ENCODE peak calls at places on chromosomes 5 and 9, in eight cellular contexts. O is body of pancreas, P is neural progenitor cell, E is mammary epithelial cell, I is heart right ventricle, W is SK-N-SH, M is tibial artery, G is PC-9. R is an unnamed sample.

GRCh38 chr5:148309019-148309418 is 3.2 kb upstream of the SPINK7 start:
- DNase-seq in I (no peak), O (no peak), W (no peak), P (no peak), E (no peak), M (no peak), G (no peak), R (no peak)

GRCh38 chr9:108883085-108883484 is 21.0 kb downstream of the ACTL7A start:
- DNase-seq in M (no peak), W (no peak), O (no peak), I (no peak), E (no peak), G (no peak), P (no peak), R (no peak)

GRCh38 chr9:120876842-120877240 is at the start of gene PHF19:
- DNase-seq in G (peak; percentile 44), O (no peak), P (peak; percentile 34), I (peak; percentile 48), W (no peak), E (peak; percentile 35), M (peak; percentile 76), R (no peak)

GRCh38 chr5:123099514-123100151 is 10.6 kb downstream of the PRDM6 start:
- DNase-seq in E (no peak), M (no peak), W (peak; percentile 88), P (peak; percentile 84), O (peak; percentile 59), I (peak; percentile 17), G (no peak), R (peak; percentile 46)

GRCh38 chr5:81425569-81425968 is 31.6 kb upstream of the ACOT12 start:
- DNase-seq in M (no peak), E (peak; percentile 27), O (no peak), W (peak; percentile 45), I (no peak), P (peak; percentile 55), G (peak; percentile 2), R (no peak)

GRCh38 chr9:77810637-77811119 is 162.6 kb upstream of the GNA14 start:
- DNase-seq in G (no peak), P (no peak), W (no peak), O (no peak), E (no peak), I (no peak), M (no peak), R (no peak)

GRCh38 chr5:150593593-150593992 is 46.9 kb upstream of the SYNPO start:
- DNase-seq in E (no peak), G (no peak), M (peak; percentile 69), I (no peak), O (no peak), W (no peak), P (no peak), R (no peak)

GRCh38 chr9:272251-273213 is 57.9 kb downstream of the DOCK8 start:
- DNase-seq in P (no peak), W (no peak), E (no peak), I (no peak), G (no peak), O (no peak), M (no peak), R (no peak)

GRCh38 chr9:116975119-116975518 is 288.0 kb downstream of the TRIM32 start:
- DNase-seq in W (no peak), M (no peak), P (no peak), O (no peak), I (no peak), G (no peak), E (no peak), R (no peak)

GRCh38 chr5:68405026-68405684 is 189.6 kb downstream of the PIK3R1 start:
- DNase-seq in I (no peak), P (no peak), E (peak; percentile 53), O (no peak), G (peak; percentile 10), M (no peak), W (no peak), R (no peak)

GRCh38 chr9:94110821-94111252 is 26.6 kb downstream of the PTPDC1 start:
- DNase-seq in O (no peak), E (peak; percentile 64), I (no peak), P (no peak), W (no peak), G (no peak), M (no peak), R (no peak)

GRCh38 chr5:150061538-150061995 is 24.8 kb downstream of the CSF1R start:
- DNase-seq in O (no peak), G (no peak), M (peak; percentile 56), E (no peak), W (no peak), P (no peak), I (no peak), R (no peak)

GRCh38 chr9:116549786-116550660 is 137.1 kb upstream of the TRIM32 start:
- DNase-seq in O (no peak), M (no peak), I (no peak), P (no peak), G (no peak), E (no peak), W (no peak), R (no peak)

GRCh38 chr5:66949066-66949465 is 247.5 kb downstream of the CD180 start:
- DNase-seq in O (no peak), E (peak; percentile 28), I (no peak), W (no peak), P (no peak), G (no peak), M (no peak), R (no peak)

GRCh38 chr5:73232266-73233041 is 59.5 kb downstream of the TMEM174 start:
- DNase-seq in G (no peak), E (no peak), M (no peak), P (peak; percentile 64), W (peak; percentile 44), I (no peak), O (no peak), R (no peak)

GRCh38 chr5:33824516-33825195 is 67.1 kb downstream of the ADAMTS12 start:
- DNase-seq in W (no peak), E (no peak), P (no peak), O (no peak), M (no peak), I (no peak), G (no peak), R (no peak)

DNA sequence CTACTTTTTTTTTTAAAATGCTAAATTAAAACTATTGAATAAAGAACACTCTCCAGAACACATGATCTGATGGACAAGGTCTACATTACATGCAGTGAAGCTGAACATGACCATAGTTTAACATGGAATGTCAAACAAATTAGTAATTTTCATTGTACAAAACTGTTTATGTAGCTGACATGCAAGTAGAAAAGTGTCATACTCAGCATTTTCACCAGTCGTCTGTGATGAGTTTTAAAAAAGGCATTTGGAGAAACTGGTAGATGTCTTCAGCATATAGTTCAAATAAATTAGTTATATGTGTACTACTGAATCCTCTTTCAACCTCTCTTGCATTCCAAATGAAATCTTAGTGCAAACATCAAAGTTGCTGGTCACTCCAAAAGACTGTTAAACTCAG is 301.9 kb downstream of the FER start:
- DNase-seq in M (no peak), P (no peak), O (no peak), E (no peak), G (no peak), I (no peak), W (no peak), R (no peak)
- H3K4me1 ChIP-seq in M (no peaks in the 10 kb centered on the region), P (no peaks in the 10 kb centered on the region), O (no peaks in the 10 kb centered on the region), E (no peaks in the 10 kb centered on the region), G (no peaks in the 10 kb centered on the region), I (no peaks in the 10 kb centered on the region), W (peaks cover 10% of the 10 kb centered on the region), R (peaks cover 12% of the 10 kb centered on the region)

DNA sequence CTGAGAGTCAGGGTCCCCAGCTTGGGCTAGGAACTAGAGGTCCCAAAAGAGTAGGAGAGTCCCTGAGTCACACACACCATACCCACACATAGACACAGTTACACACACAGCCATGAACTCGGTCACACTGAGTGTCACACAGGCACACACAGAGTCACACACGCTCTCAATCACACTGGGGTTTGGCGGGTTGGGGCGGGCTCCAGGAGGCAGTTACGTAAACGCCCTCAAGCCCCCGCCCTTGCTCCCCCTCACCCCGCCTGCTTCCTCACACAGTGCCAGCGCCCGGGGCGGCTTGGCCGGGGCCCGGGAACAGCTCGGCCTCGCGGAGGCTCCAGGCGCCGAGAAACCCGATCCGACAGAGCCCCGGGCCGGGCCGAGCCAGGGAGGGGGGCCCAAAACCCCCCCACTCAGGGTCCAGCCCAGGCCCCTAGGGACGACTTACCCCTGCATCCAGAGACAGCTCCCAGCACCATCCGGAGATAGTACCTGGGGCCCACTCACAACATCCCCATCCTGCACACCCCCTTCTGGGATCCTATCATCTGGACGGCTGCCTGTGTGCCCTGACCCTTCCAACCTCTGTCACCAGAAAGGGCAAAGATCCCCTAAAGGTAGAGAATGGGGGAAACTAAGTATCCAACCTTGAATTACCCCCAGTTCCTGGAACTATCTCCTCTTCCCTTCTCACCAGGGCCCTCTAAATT is 3.5 kb upstream of the CNTFR start:
- DNase-seq in E (no peak), G (no peak), I (peak; percentile 81), M (peak; percentile 88), O (peak; percentile 47), P (peak; percentile 76), W (peak; percentile 47), R (peak; percentile 48)
- H3K27me3 ChIP-seq in E (peaks cover 36% of the 10 kb centered on the region), G (peaks cover 11% of the 10 kb centered on the region), I (peaks cover 4% of the 10 kb centered on the region), M (peaks cover 42% of the 10 kb centered on the region), O (no peaks in the 10 kb centered on the region), P (peaks cover 83% of the 10 kb centered on the region), W (peaks cover 27% of the 10 kb centered on the region), R (no peaks in the 10 kb centered on the region)

DNA sequence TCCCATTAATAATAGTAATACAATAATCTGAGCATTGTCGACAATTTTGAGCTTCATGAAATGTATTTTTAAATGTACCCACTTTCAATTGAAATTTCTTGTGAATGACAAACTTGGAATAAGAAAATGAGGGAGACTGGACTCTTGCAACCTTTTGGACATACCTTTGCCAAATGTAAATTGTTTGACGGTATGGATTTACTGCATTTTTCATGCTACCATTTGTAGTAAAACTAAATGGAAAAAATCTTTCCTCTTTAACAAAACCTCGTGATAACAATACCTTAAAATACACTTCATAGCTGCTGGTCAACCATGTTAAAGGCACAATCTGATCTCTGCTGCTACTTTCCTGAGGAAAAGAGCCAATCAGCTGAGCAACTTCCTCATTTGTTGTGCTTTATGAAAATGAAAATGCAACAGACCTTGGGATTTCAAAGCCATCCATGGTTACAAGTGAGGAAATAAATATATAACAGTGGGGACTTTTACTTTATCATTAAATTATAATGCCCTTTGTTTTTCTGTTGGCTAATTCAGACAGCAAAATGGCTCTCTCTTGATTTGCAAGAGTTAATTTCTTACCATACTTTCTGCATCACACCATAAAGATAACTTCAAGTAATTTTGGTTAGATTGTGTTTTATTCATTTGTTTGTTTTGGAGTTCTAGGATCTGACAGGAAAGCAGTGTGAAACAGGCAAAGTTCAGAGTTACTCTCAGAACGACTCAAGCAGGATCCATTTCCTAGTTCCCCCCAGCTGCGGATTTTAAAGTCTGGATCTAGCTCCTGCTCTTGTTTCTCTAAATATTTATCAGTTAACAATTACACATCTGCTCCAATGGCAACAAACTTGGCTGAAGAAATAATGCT is 1.1 kb downstream of the ALDH1A1 start:
- DNase-seq in P (no peak), O (no peak), E (no peak), I (no peak), G (no peak), M (no peak), W (no peak), R (no peak)
- H3K4me1 ChIP-seq in P (no peaks in the 10 kb centered on the region), O (peaks cover 55% of the 10 kb centered on the region), E (no peaks in the 10 kb centered on the region), I (no peaks in the 10 kb centered on the region), G (peaks cover 11% of the 10 kb centered on the region), M (no peaks in the 10 kb centered on the region), W (no peaks in the 10 kb centered on the region), R (peaks cover 36% of the 10 kb centered on the region)

DNA sequence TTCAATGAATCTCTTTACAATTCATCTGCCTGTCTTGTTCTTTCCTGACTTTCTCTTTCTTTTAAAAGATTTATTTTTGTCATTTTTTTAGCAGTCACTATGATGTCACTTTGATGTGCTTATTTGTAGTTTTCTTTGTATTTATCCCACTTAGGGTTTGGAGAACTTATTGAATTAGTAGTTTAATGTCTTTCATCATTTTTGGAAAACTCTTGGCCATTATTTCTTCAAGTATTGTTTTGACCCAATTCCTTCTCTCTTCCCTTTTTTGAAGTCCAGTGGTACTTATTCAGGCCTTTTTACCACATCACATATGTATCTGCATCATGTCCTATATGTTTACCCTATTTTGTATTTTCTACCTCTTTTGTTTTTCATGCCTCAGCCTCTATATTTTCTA is 48.9 kb upstream of the CCDC112 start:
- DNase-seq in W (no peak), P (no peak), E (no peak), I (no peak), M (no peak), G (no peak), O (no peak), R (no peak)
- H3K27me3 ChIP-seq in W (no peaks in the 10 kb centered on the region), P (no peaks in the 10 kb centered on the region), E (no peaks in the 10 kb centered on the region), I (no peaks in the 10 kb centered on the region), M (no peaks in the 10 kb centered on the region), G (no peaks in the 10 kb centered on the region), O (no peaks in the 10 kb centered on the region), R (no peaks in the 10 kb centered on the region)